ENCODE peak calls at places on chromosomes 1 and 21, in seven cellular contexts. F is pancreas; N is AG10803; O is CD4-positive, alpha-beta T cell; D is WTC11; K is left ventricle myocardium inferior; I is hepatocyte. J is an unnamed sample.

GRCh38 chr21:39373634-39374033 is 24.7 kb upstream of the HMGN1 start:
- DNase-seq in K (no peak), O (no peak), F (no peak), D (no peak), I (peak), N (peak), J (no peak)

GRCh38 chr1:230957580-230957989 is 21.1 kb downstream of the TTC13 start:
- DNase-seq in D (no peak), F (no peak), I (no peak), K (no peak), O (no peak), N (no peak), J (no peak)

GRCh38 chr1:150121236-150121862 is 28.4 kb upstream of the PLEKHO1 start:
- DNase-seq in I (no peak), O (no peak), F (no peak), K (no peak), D (no peak), N (no peak), J (no peak)

GRCh38 chr1:18875107-18875795 is 15.8 kb upstream of the TAS1R2 start:
- DNase-seq in I (peak), N (peak), K (peak), D (peak), O (peak), F (peak), J (peak)

GRCh38 chr1:118143828-118144227 is 41.2 kb downstream of the SPAG17 start:
- DNase-seq in I (no peak), D (no peak), K (no peak), O (no peak), N (peak), F (no peak), J (no peak)

GRCh38 chr1:41653574-41653973 is 169.1 kb upstream of the EDN2 start:
- DNase-seq in K (no peak), N (no peak), D (no peak), I (no peak), O (no peak), F (no peak), J (no peak)

GRCh38 chr1:168320149-168320548 is 39.5 kb downstream of the TBX19 start:
- DNase-seq in N (no peak), F (no peak), K (no peak), I (no peak), D (no peak), O (no peak), J (no peak)

GRCh38 chr1:201759194-201759814 is 69.7 kb upstream of the IPO9 start:
- DNase-seq in D (no peak), I (no peak), N (peak), K (no peak), F (no peak), O (no peak), J (no peak)

GRCh38 chr1:66624412-66625060 is 90.6 kb downstream of the SGIP1 start:
- DNase-seq in O (no peak), I (no peak), F (no peak), D (no peak), N (peak), K (no peak), J (no peak)

GRCh38 chr1:42845866-42846256 is 552 bp upstream of the ZNF691 start:
- DNase-seq in N (no peak), D (no peak), F (no peak), O (no peak), I (no peak), K (no peak), J (peak)

GRCh38 chr1:5477716-5478115 is 514.5 kb downstream of the NPHP4 start:
- DNase-seq in F (no peak), O (no peak), K (no peak), N (no peak), D (no peak), I (no peak), J (no peak)

GRCh38 chr1:218636548-218636947 is 291.4 kb downstream of the TGFB2 start:
- DNase-seq in D (no peak), F (no peak), I (no peak), K (no peak), N (no peak), O (no peak), J (no peak)

GRCh38 chr1:160024195-160024905 is 7.4 kb downstream of the PIGM start:
- DNase-seq in K (no peak), O (no peak), I (no peak), F (no peak), N (no peak), D (no peak), J (no peak)

GRCh38 chr1:194990483-194990882 is 1617.8 kb downstream of the KCNT2 start:
- DNase-seq in F (no peak), D (no peak), O (no peak), I (no peak), N (no peak), K (no peak), J (no peak)

GRCh38 chr1:241097479-241097878 is 259.5 kb downstream of the RGS7 start:
- DNase-seq in I (no peak), O (no peak), D (no peak), F (no peak), K (no peak), N (no peak), J (no peak)

GRCh38 chr1:179298952-179299351 is 5.4 kb downstream of the SOAT1 start:
- DNase-seq in K (no peak), O (no peak), D (no peak), F (no peak), I (no peak), N (no peak), J (peak)

GRCh38 chr21:24115141-24115540 is 1492.1 kb downstream of the MRPL39 start:
- DNase-seq in F (no peak), N (no peak), K (no peak), I (no peak), D (no peak), O (no peak), J (no peak)

GRCh38 chr1:81840805-81841204 is 40.1 kb downstream of the ADGRL2 start:
- DNase-seq in O (no peak), N (no peak), K (no peak), I (no peak), D (no peak), F (no peak), J (no peak)

GRCh38 chr1:237070519-237070918 is 28.5 kb downstream of the RYR2 start:
- DNase-seq in F (no peak), I (no peak), O (no peak), D (no peak), K (no peak), N (no peak), J (no peak)

GRCh38 chr1:95179205-95180001 is 54.6 kb upstream of the RWDD3 start:
- DNase-seq in K (no peak), F (no peak), N (no peak), D (no peak), O (no peak), I (no peak), J (no peak)

GRCh38 chr1:33236498-33236897 is 19.8 kb upstream of the ZNF362 start:
- DNase-seq in F (no peak), O (no peak), N (no peak), I (no peak), K (no peak), D (no peak), J (no peak)

GRCh38 chr1:84402060-84402459 is 3.8 kb downstream of the DNASE2B start:
- DNase-seq in O (no peak), D (no peak), K (no peak), F (no peak), I (no peak), N (no peak), J (no peak)

GRCh38 chr1:197998110-197998509 is 80.9 kb downstream of the LHX9 start:
- DNase-seq in I (no peak), K (no peak), O (no peak), D (peak), F (no peak), N (no peak), J (no peak)
- TF ChIP-seq CTCF in I (no peak), K (no peak), O (no peak), D (no peak), F (no peak), N (no peak), J (no peak)

GRCh38 chr1:8026153-8026975 is at the start of gene ERRFI1:
- DNase-seq in N (peak), F (peak), O (peak), K (peak), D (peak), I (peak), J (peak)
- TF ChIP-seq CTCF in N (no peak), F (no peak), O (no peak), K (no peak), D (no peak), I (no peak), J (no peak)

DNA sequence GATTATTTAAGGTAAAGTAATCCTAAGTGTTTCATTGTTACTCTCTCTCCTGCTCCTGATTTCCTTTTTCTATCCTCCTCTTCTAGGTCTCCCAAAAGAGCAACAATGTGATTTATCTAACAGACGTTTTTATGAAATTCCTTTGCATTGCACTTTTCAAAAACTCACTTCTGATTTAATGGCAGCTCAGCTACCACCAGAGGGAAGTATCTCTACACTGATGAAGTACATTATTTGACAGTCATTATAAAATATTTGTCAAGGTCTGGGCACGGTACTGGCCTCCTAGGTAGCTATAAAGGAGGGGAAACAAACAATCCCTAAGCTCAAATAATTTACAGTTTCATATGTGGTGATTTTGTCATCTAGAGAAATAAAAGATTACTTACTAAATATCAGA is 15.6 kb downstream of the TMPRSS15 start:
- DNase-seq in I (no peak), O (no peak), F (no peak), N (no peak), K (no peak), D (no peak), J (no peak)
- TF ChIP-seq CTCF in I (peak), O (no peak), F (no peak), N (no peak), K (no peak), D (no peak), J (no peak)

GRCh38 chr1:211741116-211741515 is 65.7 kb upstream of the NEK2 start:
- DNase-seq in O (no peak), K (no peak), D (no peak), N (no peak), F (no peak), I (no peak), J (no peak)
- TF ChIP-seq CTCF in O (no peak), K (no peak), D (no peak), N (no peak), F (no peak), I (no peak), J (no peak)

J was measured in activated CD8-positive, alpha-beta T cell treated with anti-CD3 and anti-CD28 coated beads for 36 hours.